ENCODE peak calls at places on chromosomes 5 and 9, in seven cellular contexts. One of them, this sample, is unnamed.

GRCh38 chr5:94407023-94407422 is 211.4 kb downstream of the KIAA0825 start:
- DNase-seq in H9: no peak
- DNase-seq in mesendoderm: no peak
- DNase-seq in mesenchymal stem cell: no peak
- DNase-seq in H1: no peak
- DNase-seq in neuronal stem cell: no peak
- DNase-seq in IMR-90: no peak
- DNase-seq in this sample: no peak

GRCh38 chr5:100407053-100407452 is 128.1 kb upstream of the FAM174A start:
- DNase-seq in IMR-90: no peak
- DNase-seq in H1: no peak
- DNase-seq in mesendoderm: no peak
- DNase-seq in H9: no peak
- DNase-seq in neuronal stem cell: no peak
- DNase-seq in mesenchymal stem cell: no peak
- DNase-seq in this sample: no peak

GRCh38 chr5:3155029-3155428 is 403.6 kb upstream of the IRX2 start:
- DNase-seq in H1: no peak
- DNase-seq in H9: no peak
- DNase-seq in mesendoderm: peak; percentile 36
- DNase-seq in mesenchymal stem cell: no peak
- DNase-seq in neuronal stem cell: no peak
- DNase-seq in IMR-90: no peak
- DNase-seq in this sample: no peak

GRCh38 chr9:137703842-137704508 is 85.2 kb downstream of the EHMT1 start:
- DNase-seq in neuronal stem cell: no peak
- DNase-seq in IMR-90: peak; percentile 57
- DNase-seq in mesendoderm: no peak
- DNase-seq in H1: no peak
- DNase-seq in mesenchymal stem cell: no peak
- DNase-seq in H9: no peak
- DNase-seq in this sample: no peak

GRCh38 chr5:163104496-163104895 is 332.9 kb upstream of the CCNG1 start:
- DNase-seq in IMR-90: no peak
- DNase-seq in mesenchymal stem cell: no peak
- DNase-seq in H1: peak; percentile 67
- DNase-seq in H9: peak; percentile 57
- DNase-seq in neuronal stem cell: no peak
- DNase-seq in mesendoderm: peak; percentile 59
- DNase-seq in this sample: no peak

GRCh38 chr9:98781588-98782383 is 14.6 kb downstream of the ANKS6 start:
- DNase-seq in neuronal stem cell: no peak
- DNase-seq in H9: no peak
- DNase-seq in mesendoderm: no peak
- DNase-seq in H1: peak; percentile 23
- DNase-seq in mesenchymal stem cell: no peak
- DNase-seq in IMR-90: no peak
- DNase-seq in this sample: peak; percentile 68

GRCh38 chr9:82680179-82680935 is 382.6 kb downstream of the RASEF start:
- DNase-seq in mesenchymal stem cell: no peak
- DNase-seq in neuronal stem cell: no peak
- DNase-seq in H1: no peak
- DNase-seq in IMR-90: no peak
- DNase-seq in H9: no peak
- DNase-seq in mesendoderm: no peak
- DNase-seq in this sample: peak; percentile 55

GRCh38 chr5:168286386-168286785 is 5.1 kb upstream of the WWC1 start:
- DNase-seq in mesendoderm: peak; percentile 86
- DNase-seq in H9: peak; percentile 83
- DNase-seq in mesenchymal stem cell: no peak
- DNase-seq in H1: peak; percentile 71
- DNase-seq in neuronal stem cell: no peak
- DNase-seq in IMR-90: no peak
- DNase-seq in this sample: no peak

GRCh38 chr5:56433039-56433438 is 199.9 kb upstream of the ANKRD55 start:
- DNase-seq in neuronal stem cell: no peak
- DNase-seq in H9: no peak
- DNase-seq in mesendoderm: no peak
- DNase-seq in H1: no peak
- DNase-seq in mesenchymal stem cell: no peak
- DNase-seq in IMR-90: no peak
- DNase-seq in this sample: no peak

GRCh38 chr5:75651575-75651974 is 40.3 kb downstream of the ANKDD1B start:
- DNase-seq in mesenchymal stem cell: no peak
- DNase-seq in H1: no peak
- DNase-seq in mesendoderm: no peak
- DNase-seq in H9: no peak
- DNase-seq in IMR-90: no peak
- DNase-seq in neuronal stem cell: no peak
- DNase-seq in this sample: no peak

GRCh38 chr9:371349-371748 is 156.7 kb downstream of the DOCK8 start:
- DNase-seq in neuronal stem cell: no peak
- DNase-seq in IMR-90: no peak
- DNase-seq in mesenchymal stem cell: no peak
- DNase-seq in H1: no peak
- DNase-seq in mesendoderm: no peak
- DNase-seq in H9: no peak
- DNase-seq in this sample: no peak

GRCh38 chr5:77010281-77010680 is 19.9 kb upstream of the AGGF1 start:
- DNase-seq in H1: no peak
- DNase-seq in IMR-90: no peak
- DNase-seq in H9: no peak
- DNase-seq in mesenchymal stem cell: no peak
- DNase-seq in mesendoderm: no peak
- DNase-seq in neuronal stem cell: no peak
- DNase-seq in this sample: no peak

GRCh38 chr9:3342159-3342777 is 183.5 kb downstream of the RFX3 start:
- DNase-seq in IMR-90: peak; percentile 89
- DNase-seq in neuronal stem cell: no peak
- DNase-seq in H9: no peak
- DNase-seq in mesenchymal stem cell: peak; percentile 91
- DNase-seq in mesendoderm: no peak
- DNase-seq in H1: no peak
- DNase-seq in this sample: no peak

GRCh38 chr9:97768731-97769130 is 71.6 kb upstream of the XPA start:
- DNase-seq in mesendoderm: no peak
- DNase-seq in H1: no peak
- DNase-seq in IMR-90: peak; percentile 52
- DNase-seq in H9: no peak
- DNase-seq in mesenchymal stem cell: no peak
- DNase-seq in neuronal stem cell: no peak
- DNase-seq in this sample: no peak

GRCh38 chr5:14322437-14323187 is 179.5 kb downstream of the TRIO start:
- DNase-seq in H1: no peak
- DNase-seq in mesenchymal stem cell: no peak
- DNase-seq in IMR-90: no peak
- DNase-seq in mesendoderm: peak; percentile 52
- DNase-seq in neuronal stem cell: no peak
- DNase-seq in H9: no peak
- DNase-seq in this sample: peak; percentile 30

GRCh38 chr9:3879315-3879714 is 353.5 kb upstream of the RFX3 start:
- DNase-seq in mesendoderm: no peak
- DNase-seq in H1: no peak
- DNase-seq in neuronal stem cell: no peak
- DNase-seq in IMR-90: no peak
- DNase-seq in H9: no peak
- DNase-seq in mesenchymal stem cell: no peak
- DNase-seq in this sample: no peak

DNA sequence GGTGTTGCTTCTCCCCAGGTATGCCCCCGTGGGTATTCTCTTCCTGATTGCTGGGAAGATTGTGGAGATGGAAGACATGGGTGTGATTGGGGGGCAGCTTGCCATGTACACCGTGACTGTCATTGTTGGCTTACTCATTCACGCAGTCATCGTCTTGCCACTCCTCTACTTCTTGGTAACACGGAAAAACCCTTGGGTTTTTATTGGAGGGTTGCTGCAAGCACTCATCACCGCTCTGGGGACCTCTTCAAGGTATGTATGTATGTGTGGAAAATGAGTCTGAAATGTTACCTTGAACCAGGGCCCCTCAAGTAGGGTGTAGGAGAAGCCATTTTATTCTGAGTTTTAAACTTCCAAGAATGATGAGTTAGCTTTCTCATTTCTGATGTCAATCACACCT is 73.2 kb downstream of the SLC1A3 start:
- DNase-seq in mesenchymal stem cell: no peak
- DNase-seq in H1: no peak
- DNase-seq in H9: no peak
- DNase-seq in mesendoderm: no peak
- DNase-seq in neuronal stem cell: no peak
- DNase-seq in IMR-90: no peak
- DNase-seq in this sample: no peak
- H3K23ac ChIP-seq in mesenchymal stem cell: no peak overlapping the region
- H3K23ac ChIP-seq in H1: no peak overlapping the region
- H3K23ac ChIP-seq in H9: no peak overlapping the region
- H3K23ac ChIP-seq in mesendoderm: no peak overlapping the region
- H3K23ac ChIP-seq in neuronal stem cell: no peak overlapping the region
- H3K23ac ChIP-seq in IMR-90: no peak overlapping the region
- H3K23ac ChIP-seq in this sample: no peak overlapping the region

DNA sequence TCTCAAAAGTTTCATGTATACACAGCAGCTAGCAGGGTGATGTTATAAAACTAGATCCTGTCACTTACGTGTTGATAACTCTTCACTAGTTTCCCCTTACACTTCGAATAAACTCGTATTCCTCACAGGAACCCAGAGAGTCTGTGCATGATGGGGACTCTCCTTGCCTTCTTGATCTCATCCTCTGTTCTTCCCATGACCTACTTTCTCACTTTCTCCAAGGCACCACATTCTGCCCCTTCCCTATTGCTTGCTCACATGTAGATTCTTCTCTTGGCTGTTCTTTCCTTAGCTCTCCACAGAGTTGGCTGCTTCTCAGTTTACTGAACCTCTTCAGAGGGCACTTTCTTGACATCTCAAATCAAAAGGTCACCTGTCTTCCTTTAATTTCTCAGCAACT is 1.2 kb upstream of the AOPEP start:
- DNase-seq in neuronal stem cell: no peak
- DNase-seq in H9: no peak
- DNase-seq in H1: no peak
- DNase-seq in mesendoderm: no peak
- DNase-seq in mesenchymal stem cell: no peak
- DNase-seq in IMR-90: no peak
- DNase-seq in this sample: no peak
- H3K23ac ChIP-seq in neuronal stem cell: no peak overlapping the region
- H3K23ac ChIP-seq in H9: no peak overlapping the region
- H3K23ac ChIP-seq in H1: no peak overlapping the region
- H3K23ac ChIP-seq in mesendoderm: no peak overlapping the region
- H3K23ac ChIP-seq in mesenchymal stem cell: no peak overlapping the region
- H3K23ac ChIP-seq in IMR-90: no peak overlapping the region
- H3K23ac ChIP-seq in this sample: no peak overlapping the region

GRCh38 chr5:1925111-1926070 is 42.7 kb upstream of the IRX4 start:
- DNase-seq in H9: no peak
- DNase-seq in neuronal stem cell: no peak
- DNase-seq in mesenchymal stem cell: no peak
- DNase-seq in IMR-90: no peak
- DNase-seq in mesendoderm: no peak
- DNase-seq in H1: no peak
- DNase-seq in this sample: no peak
- H3K23ac ChIP-seq in H9: no peak overlapping the region
- H3K23ac ChIP-seq in neuronal stem cell: peak overlapping the region; percentile 69
- H3K23ac ChIP-seq in mesenchymal stem cell: no peak overlapping the region
- H3K23ac ChIP-seq in IMR-90: no peak overlapping the region
- H3K23ac ChIP-seq in mesendoderm: no peak overlapping the region
- H3K23ac ChIP-seq in H1: no peak overlapping the region
- H3K23ac ChIP-seq in this sample: no peak overlapping the region

GRCh38 chr9:79577969-79578723 is 6.4 kb downstream of the TLE4 start:
- DNase-seq in mesendoderm: no peak
- DNase-seq in neuronal stem cell: no peak
- DNase-seq in H9: no peak
- DNase-seq in IMR-90: peak; percentile 16
- DNase-seq in mesenchymal stem cell: no peak
- DNase-seq in H1: no peak
- DNase-seq in this sample: no peak
- H3K23ac ChIP-seq in mesendoderm: no peak overlapping the region
- H3K23ac ChIP-seq in neuronal stem cell: no peak overlapping the region
- H3K23ac ChIP-seq in H9: no peak overlapping the region
- H3K23ac ChIP-seq in IMR-90: no peak overlapping the region
- H3K23ac ChIP-seq in mesenchymal stem cell: no peak overlapping the region
- H3K23ac ChIP-seq in H1: no peak overlapping the region
- H3K23ac ChIP-seq in this sample: no peak overlapping the region

GRCh38 chr5:126253406-126253805 is 169.8 kb upstream of the GRAMD2B start:
- DNase-seq in mesendoderm: no peak
- DNase-seq in H9: no peak
- DNase-seq in H1: no peak
- DNase-seq in neuronal stem cell: no peak
- DNase-seq in IMR-90: no peak
- DNase-seq in mesenchymal stem cell: no peak
- DNase-seq in this sample: no peak
- H3K23ac ChIP-seq in mesendoderm: no peak overlapping the region
- H3K23ac ChIP-seq in H9: no peak overlapping the region
- H3K23ac ChIP-seq in H1: no peak overlapping the region
- H3K23ac ChIP-seq in neuronal stem cell: no peak overlapping the region
- H3K23ac ChIP-seq in IMR-90: no peak overlapping the region
- H3K23ac ChIP-seq in mesenchymal stem cell: no peak overlapping the region
- H3K23ac ChIP-seq in this sample: no peak overlapping the region

GRCh38 chr5:126416266-126416925 is 6.8 kb upstream of the GRAMD2B start:
- DNase-seq in H9: no peak
- DNase-seq in mesenchymal stem cell: no peak
- DNase-seq in mesendoderm: no peak
- DNase-seq in IMR-90: no peak
- DNase-seq in H1: no peak
- DNase-seq in neuronal stem cell: no peak
- DNase-seq in this sample: no peak
- H3K23ac ChIP-seq in H9: no peak overlapping the region
- H3K23ac ChIP-seq in mesenchymal stem cell: no peak overlapping the region
- H3K23ac ChIP-seq in mesendoderm: no peak overlapping the region
- H3K23ac ChIP-seq in IMR-90: no peak overlapping the region
- H3K23ac ChIP-seq in H1: no peak overlapping the region
- H3K23ac ChIP-seq in neuronal stem cell: no peak overlapping the region
- H3K23ac ChIP-seq in this sample: no peak overlapping the region

GRCh38 chr5:58069846-58070245 is 390.0 kb downstream of the PLK2 start:
- DNase-seq in mesendoderm: no peak
- DNase-seq in H1: no peak
- DNase-seq in H9: no peak
- DNase-seq in IMR-90: no peak
- DNase-seq in neuronal stem cell: no peak
- DNase-seq in mesenchymal stem cell: no peak
- DNase-seq in this sample: no peak
- H3K23ac ChIP-seq in mesendoderm: no peak overlapping the region
- H3K23ac ChIP-seq in H1: no peak overlapping the region
- H3K23ac ChIP-seq in H9: no peak overlapping the region
- H3K23ac ChIP-seq in IMR-90: no peak overlapping the region
- H3K23ac ChIP-seq in neuronal stem cell: no peak overlapping the region
- H3K23ac ChIP-seq in mesenchymal stem cell: no peak overlapping the region
- H3K23ac ChIP-seq in this sample: no peak overlapping the region

This sample was measured in trophoblast cell.